ENCODE peak calls at places on chromosomes 16 and 17, in six cellular contexts. One of them, this sample, is unnamed.

GRCh38 chr17:48011405-48012150 is 26.0 kb downstream of the COPZ2 start:
- DNase-seq in IMR-90: peak; percentile 25
- DNase-seq in esophagus squamous epithelium: no peak
- DNase-seq in H1: peak; percentile 72
- DNase-seq in testis: peak; percentile 41
- DNase-seq in heart left ventricle: no peak
- DNase-seq in this sample: peak; percentile 32

GRCh38 chr17:58615768-58616659 is 75.8 kb downstream of the TEX14 start:
- DNase-seq in IMR-90: no peak
- DNase-seq in esophagus squamous epithelium: no peak
- DNase-seq in H1: no peak
- DNase-seq in testis: no peak
- DNase-seq in heart left ventricle: no peak
- DNase-seq in this sample: no peak

GRCh38 chr17:4329838-4330237 is 36.6 kb downstream of the UBE2G1 start:
- DNase-seq in IMR-90: peak; percentile 99
- DNase-seq in esophagus squamous epithelium: no peak
- DNase-seq in H1: no peak
- DNase-seq in testis: no peak
- DNase-seq in heart left ventricle: no peak
- DNase-seq in this sample: no peak

GRCh38 chr17:3968017-3968416 is 3.8 kb upstream of the ATP2A3 start:
- DNase-seq in IMR-90: no peak
- DNase-seq in esophagus squamous epithelium: no peak
- DNase-seq in H1: no peak
- DNase-seq in testis: no peak
- DNase-seq in heart left ventricle: no peak
- DNase-seq in this sample: no peak

GRCh38 chr17:68972119-68972704 is 17.0 kb upstream of the ABCA8 start:
- DNase-seq in IMR-90: peak; percentile 36
- DNase-seq in esophagus squamous epithelium: no peak
- DNase-seq in H1: no peak
- DNase-seq in testis: peak; percentile 38
- DNase-seq in heart left ventricle: no peak
- DNase-seq in this sample: no peak

GRCh38 chr16:4984174-4985000 is 26.3 kb downstream of the SEC14L5 start:
- DNase-seq in IMR-90: no peak
- DNase-seq in esophagus squamous epithelium: no peak
- DNase-seq in H1: no peak
- DNase-seq in testis: no peak
- DNase-seq in heart left ventricle: no peak
- DNase-seq in this sample: no peak

GRCh38 chr17:50393700-50394099 is 3.6 kb downstream of the LRRC59 start:
- DNase-seq in IMR-90: no peak
- DNase-seq in esophagus squamous epithelium: no peak
- DNase-seq in H1: no peak
- DNase-seq in testis: no peak
- DNase-seq in heart left ventricle: no peak
- DNase-seq in this sample: no peak

GRCh38 chr17:55264640-55265298 is at the start of gene HLF:
- DNase-seq in IMR-90: peak; percentile 63
- DNase-seq in esophagus squamous epithelium: no peak
- DNase-seq in H1: peak; percentile 75
- DNase-seq in testis: peak; percentile 88
- DNase-seq in heart left ventricle: peak; percentile 87
- DNase-seq in this sample: peak; percentile 81

GRCh38 chr17:29977836-29978235 is 36.4 kb downstream of the EFCAB5 start:
- DNase-seq in IMR-90: peak; percentile 41
- DNase-seq in esophagus squamous epithelium: no peak
- DNase-seq in H1: no peak
- DNase-seq in testis: no peak
- DNase-seq in heart left ventricle: no peak
- DNase-seq in this sample: no peak

GRCh38 chr17:61000911-61001310 is 323.3 kb downstream of the BCAS3 start:
- DNase-seq in IMR-90: peak; percentile 81
- DNase-seq in esophagus squamous epithelium: no peak
- DNase-seq in H1: no peak
- DNase-seq in testis: no peak
- DNase-seq in heart left ventricle: no peak
- DNase-seq in this sample: no peak

GRCh38 chr17:35694906-35695305 is 36.5 kb upstream of the RASL10B start:
- DNase-seq in IMR-90: no peak
- DNase-seq in esophagus squamous epithelium: no peak
- DNase-seq in H1: no peak
- DNase-seq in testis: no peak
- DNase-seq in heart left ventricle: no peak
- DNase-seq in this sample: no peak

GRCh38 chr16:83390759-83391158 is 417.0 kb upstream of the HSBP1 start:
- DNase-seq in IMR-90: no peak
- DNase-seq in esophagus squamous epithelium: no peak
- DNase-seq in H1: no peak
- DNase-seq in testis: no peak
- DNase-seq in heart left ventricle: no peak
- DNase-seq in this sample: no peak

GRCh38 chr17:48022906-48023305 is 14.7 kb downstream of the COPZ2 start:
- DNase-seq in IMR-90: no peak
- DNase-seq in esophagus squamous epithelium: no peak
- DNase-seq in H1: no peak
- DNase-seq in testis: no peak
- DNase-seq in heart left ventricle: no peak
- DNase-seq in this sample: no peak

GRCh38 chr16:29784901-29785500 is 5.5 kb upstream of the KIF22 start:
- DNase-seq in IMR-90: peak; percentile 22
- DNase-seq in esophagus squamous epithelium: no peak
- DNase-seq in H1: peak; percentile 95
- DNase-seq in testis: peak; percentile 66
- DNase-seq in heart left ventricle: peak; percentile 81
- DNase-seq in this sample: peak; percentile 67

GRCh38 chr16:30526137-30526822 is at the start of gene ZNF768:
- DNase-seq in IMR-90: no peak
- DNase-seq in esophagus squamous epithelium: no peak
- DNase-seq in H1: peak; percentile 81
- DNase-seq in testis: peak; percentile 62
- DNase-seq in heart left ventricle: no peak
- DNase-seq in this sample: no peak

GRCh38 chr17:30005709-30006320 is 64.4 kb downstream of the EFCAB5 start:
- DNase-seq in IMR-90: peak; percentile 33
- DNase-seq in esophagus squamous epithelium: no peak
- DNase-seq in H1: no peak
- DNase-seq in testis: no peak
- DNase-seq in heart left ventricle: no peak
- DNase-seq in this sample: no peak

GRCh38 chr16:89257757-89258465 is 40.4 kb downstream of the ZNF778 start:
- DNase-seq in IMR-90: no peak
- DNase-seq in esophagus squamous epithelium: no peak
- DNase-seq in H1: no peak
- DNase-seq in testis: no peak
- DNase-seq in heart left ventricle: no peak
- DNase-seq in this sample: no peak

GRCh38 chr17:40557531-40558299 is 7.6 kb downstream of the CCR7 start:
- DNase-seq in IMR-90: no peak
- DNase-seq in esophagus squamous epithelium: no peak
- DNase-seq in H1: no peak
- DNase-seq in testis: no peak
- DNase-seq in heart left ventricle: no peak
- DNase-seq in this sample: peak; percentile 20

GRCh38 chr16:1945559-1946391 is 2.8 kb upstream of the MSRB1 start:
- DNase-seq in IMR-90: no peak
- DNase-seq in esophagus squamous epithelium: no peak
- DNase-seq in H1: no peak
- DNase-seq in testis: no peak
- DNase-seq in heart left ventricle: no peak
- DNase-seq in this sample: no peak

GRCh38 chr17:70394430-70394829 is 225.1 kb downstream of the KCNJ2 start:
- DNase-seq in IMR-90: no peak
- DNase-seq in esophagus squamous epithelium: no peak
- DNase-seq in H1: no peak
- DNase-seq in testis: no peak
- DNase-seq in heart left ventricle: no peak
- DNase-seq in this sample: no peak

GRCh38 chr17:31310260-31310659 is 3.6 kb downstream of the EVI2B start:
- DNase-seq in IMR-90: no peak
- DNase-seq in esophagus squamous epithelium: no peak
- DNase-seq in H1: no peak
- DNase-seq in testis: no peak
- DNase-seq in heart left ventricle: no peak
- DNase-seq in this sample: no peak

GRCh38 chr17:65292430-65292829 is 155.3 kb downstream of the RGS9 start:
- DNase-seq in IMR-90: no peak
- DNase-seq in esophagus squamous epithelium: no peak
- DNase-seq in H1: no peak
- DNase-seq in testis: no peak
- DNase-seq in heart left ventricle: no peak
- DNase-seq in this sample: no peak

GRCh38 chr17:65290616-65291015 is 153.4 kb downstream of the RGS9 start:
- DNase-seq in IMR-90: no peak
- DNase-seq in esophagus squamous epithelium: no peak
- DNase-seq in H1: no peak
- DNase-seq in testis: no peak
- DNase-seq in heart left ventricle: no peak
- DNase-seq in this sample: peak; percentile 82

GRCh38 chr17:65297384-65297783 is 160.2 kb downstream of the RGS9 start:
- DNase-seq in IMR-90: no peak
- DNase-seq in esophagus squamous epithelium: no peak
- DNase-seq in H1: no peak
- DNase-seq in testis: no peak
- DNase-seq in heart left ventricle: no peak
- DNase-seq in this sample: no peak

GRCh38 chr17:65293584-65294183 is 156.5 kb downstream of the RGS9 start:
- DNase-seq in IMR-90: no peak
- DNase-seq in esophagus squamous epithelium: no peak
- DNase-seq in H1: no peak
- DNase-seq in testis: no peak
- DNase-seq in heart left ventricle: no peak
- DNase-seq in this sample: no peak

GRCh38 chr17:65294184-65294719 is 157.1 kb downstream of the RGS9 start:
- DNase-seq in IMR-90: peak; percentile 71
- DNase-seq in esophagus squamous epithelium: no peak
- DNase-seq in H1: peak; percentile 77
- DNase-seq in testis: peak; percentile 72
- DNase-seq in heart left ventricle: peak; percentile 30
- DNase-seq in this sample: peak; percentile 69
- H3K27ac ChIP-seq in IMR-90: no peak overlapping the region
- H3K27ac ChIP-seq in esophagus squamous epithelium: no peak overlapping the region
- H3K27ac ChIP-seq in H1: no peak overlapping the region
- H3K27ac ChIP-seq in testis: no peak overlapping the region
- H3K27ac ChIP-seq in heart left ventricle: no peak overlapping the region
- H3K27ac ChIP-seq in this sample: no peak overlapping the region

GRCh38 chr17:36864230-36864629 is 73.0 kb upstream of the LHX1 start:
- DNase-seq in IMR-90: no peak
- DNase-seq in esophagus squamous epithelium: no peak
- DNase-seq in H1: no peak
- DNase-seq in testis: no peak
- DNase-seq in heart left ventricle: no peak
- DNase-seq in this sample: no peak
- H3K27me3 ChIP-seq in IMR-90: peaks cover 37% of the 10 kb centered on the region
- H3K27me3 ChIP-seq in esophagus squamous epithelium: peaks cover 85% of the 10 kb centered on the region
- H3K27me3 ChIP-seq in H1: no peaks in the 10 kb centered on the region
- H3K27me3 ChIP-seq in testis: no peaks in the 10 kb centered on the region
- H3K27me3 ChIP-seq in heart left ventricle: no peaks in the 10 kb centered on the region
- H3K27me3 ChIP-seq in this sample: no peaks in the 10 kb centered on the region

GRCh38 chr16:8846401-8846932 is 22.3 kb downstream of the CARHSP1 start:
- DNase-seq in IMR-90: no peak
- DNase-seq in esophagus squamous epithelium: no peak
- DNase-seq in H1: no peak
- DNase-seq in testis: no peak
- DNase-seq in heart left ventricle: no peak
- DNase-seq in this sample: no peak
- TF ChIP-seq POLR2A in IMR-90: no peak
- TF ChIP-seq POLR2A in esophagus squamous epithelium: no peak
- TF ChIP-seq POLR2A in H1: no peak
- TF ChIP-seq POLR2A in testis: no peak
- TF ChIP-seq POLR2A in heart left ventricle: no peak
- TF ChIP-seq POLR2A in this sample: no peak

GRCh38 chr17:42227849-42228696 is 33.8 kb upstream of the GHDC start:
- DNase-seq in IMR-90: peak; percentile 58
- DNase-seq in esophagus squamous epithelium: no peak
- DNase-seq in H1: no peak
- DNase-seq in testis: no peak
- DNase-seq in heart left ventricle: no peak
- DNase-seq in this sample: no peak
- H3K27ac ChIP-seq in IMR-90: no peak overlapping the region
- H3K27ac ChIP-seq in esophagus squamous epithelium: no peak overlapping the region
- H3K27ac ChIP-seq in H1: no peak overlapping the region
- H3K27ac ChIP-seq in testis: no peak overlapping the region
- H3K27ac ChIP-seq in heart left ventricle: no peak overlapping the region
- H3K27ac ChIP-seq in this sample: peak overlapping the region; percentile 49

DNA sequence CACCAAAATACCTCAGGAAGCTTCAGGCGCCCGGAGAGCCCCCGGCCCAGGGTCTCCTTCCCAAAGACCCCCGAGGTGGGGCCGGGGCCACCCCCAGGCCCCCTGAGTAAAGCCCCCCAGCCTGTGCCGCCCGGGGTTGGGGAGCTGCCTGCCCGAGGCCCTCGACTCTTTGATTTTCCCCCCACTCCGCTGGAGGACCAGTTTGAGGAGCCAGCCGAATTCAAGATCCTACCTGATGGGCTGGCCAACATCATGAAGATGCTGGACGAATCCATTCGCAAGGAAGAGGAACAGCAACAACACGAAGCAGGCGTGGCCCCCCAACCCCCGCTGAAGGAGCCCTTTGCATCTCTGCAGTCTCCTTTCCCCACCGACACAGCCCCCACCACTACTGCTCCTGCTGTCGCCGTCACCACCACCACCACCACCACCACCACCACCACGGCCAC is 6.7 kb upstream of the TMEM88 start:
- DNase-seq in IMR-90: no peak
- DNase-seq in esophagus squamous epithelium: no peak
- DNase-seq in H1: no peak
- DNase-seq in testis: no peak
- DNase-seq in heart left ventricle: no peak
- DNase-seq in this sample: no peak
- H3K27me3 ChIP-seq in IMR-90: no peaks in the 10 kb centered on the region
- H3K27me3 ChIP-seq in esophagus squamous epithelium: no peaks in the 10 kb centered on the region
- H3K27me3 ChIP-seq in H1: peaks cover 25% of the 10 kb centered on the region
- H3K27me3 ChIP-seq in testis: no peaks in the 10 kb centered on the region
- H3K27me3 ChIP-seq in heart left ventricle: no peaks in the 10 kb centered on the region
- H3K27me3 ChIP-seq in this sample: no peaks in the 10 kb centered on the region

GRCh38 chr17:38730526-38731379 is 612 bp downstream of the CISD3 start:
- DNase-seq in IMR-90: peak; percentile 42
- DNase-seq in esophagus squamous epithelium: no peak
- DNase-seq in H1: peak; percentile 77
- DNase-seq in testis: peak; percentile 90
- DNase-seq in heart left ventricle: peak; percentile 81
- DNase-seq in this sample: peak; percentile 95
- TF ChIP-seq POLR2A in IMR-90: no peak
- TF ChIP-seq POLR2A in esophagus squamous epithelium: no peak
- TF ChIP-seq POLR2A in H1: no peak
- TF ChIP-seq POLR2A in testis: no peak
- TF ChIP-seq POLR2A in heart left ventricle: no peak
- TF ChIP-seq POLR2A in this sample: no peak